ENCODE peak calls at places on chromosomes 3 and 15, in seven cellular contexts. One of them, this sample, is unnamed.

GRCh38 chr3:47159153-47159552 is 4.8 kb downstream of the SETD2 start:
- DNase-seq in sigmoid colon: no peak
- DNase-seq in HCT116: no peak
- DNase-seq in transverse colon: no peak
- DNase-seq in stomach: no peak
- DNase-seq in tibial nerve: no peak
- DNase-seq in gastrocnemius medialis: no peak
- DNase-seq in this sample: no peak

GRCh38 chr3:36483709-36484108 is 103.4 kb downstream of the STAC start:
- DNase-seq in gastrocnemius medialis: no peak
- DNase-seq in stomach: no peak
- DNase-seq in sigmoid colon: no peak
- DNase-seq in tibial nerve: no peak
- DNase-seq in HCT116: no peak
- DNase-seq in transverse colon: no peak
- DNase-seq in this sample: no peak

GRCh38 chr3:46565607-46566039 is 479 bp downstream of the LRRC2 start:
- DNase-seq in transverse colon: no peak
- DNase-seq in sigmoid colon: no peak
- DNase-seq in tibial nerve: no peak
- DNase-seq in stomach: no peak
- DNase-seq in HCT116: no peak
- DNase-seq in gastrocnemius medialis: peak; percentile 90
- DNase-seq in this sample: no peak

GRCh38 chr3:46396129-46396528 is 10.7 kb downstream of the CCR5AS start:
- DNase-seq in tibial nerve: no peak
- DNase-seq in sigmoid colon: no peak
- DNase-seq in HCT116: no peak
- DNase-seq in gastrocnemius medialis: no peak
- DNase-seq in transverse colon: no peak
- DNase-seq in stomach: no peak
- DNase-seq in this sample: no peak

GRCh38 chr15:31501536-31502157 is 175.0 kb downstream of the KLF13 start:
- DNase-seq in sigmoid colon: no peak
- DNase-seq in gastrocnemius medialis: no peak
- DNase-seq in HCT116: no peak
- DNase-seq in transverse colon: no peak
- DNase-seq in stomach: no peak
- DNase-seq in tibial nerve: no peak
- DNase-seq in this sample: peak; percentile 16

GRCh38 chr3:108130705-108131104 is 39.9 kb upstream of the CD47 start:
- DNase-seq in stomach: no peak
- DNase-seq in tibial nerve: no peak
- DNase-seq in transverse colon: no peak
- DNase-seq in sigmoid colon: no peak
- DNase-seq in gastrocnemius medialis: no peak
- DNase-seq in HCT116: no peak
- DNase-seq in this sample: no peak

GRCh38 chr3:191901746-191902145 is 440.8 kb downstream of the PYDC2 start:
- DNase-seq in HCT116: no peak
- DNase-seq in gastrocnemius medialis: no peak
- DNase-seq in transverse colon: no peak
- DNase-seq in tibial nerve: no peak
- DNase-seq in sigmoid colon: no peak
- DNase-seq in stomach: no peak
- DNase-seq in this sample: no peak

GRCh38 chr3:18649666-18650363 is 224.7 kb upstream of the SATB1 start:
- DNase-seq in transverse colon: no peak
- DNase-seq in HCT116: no peak
- DNase-seq in tibial nerve: no peak
- DNase-seq in stomach: no peak
- DNase-seq in sigmoid colon: no peak
- DNase-seq in gastrocnemius medialis: no peak
- DNase-seq in this sample: no peak

GRCh38 chr3:5607581-5607980 is 420.1 kb downstream of the EDEM1 start:
- DNase-seq in transverse colon: no peak
- DNase-seq in HCT116: no peak
- DNase-seq in sigmoid colon: no peak
- DNase-seq in tibial nerve: no peak
- DNase-seq in gastrocnemius medialis: no peak
- DNase-seq in stomach: no peak
- DNase-seq in this sample: no peak

GRCh38 chr3:119672791-119673190 is 4.4 kb downstream of the COX17 start:
- DNase-seq in HCT116: no peak
- DNase-seq in gastrocnemius medialis: no peak
- DNase-seq in tibial nerve: no peak
- DNase-seq in sigmoid colon: no peak
- DNase-seq in stomach: no peak
- DNase-seq in transverse colon: no peak
- DNase-seq in this sample: no peak

DNA sequence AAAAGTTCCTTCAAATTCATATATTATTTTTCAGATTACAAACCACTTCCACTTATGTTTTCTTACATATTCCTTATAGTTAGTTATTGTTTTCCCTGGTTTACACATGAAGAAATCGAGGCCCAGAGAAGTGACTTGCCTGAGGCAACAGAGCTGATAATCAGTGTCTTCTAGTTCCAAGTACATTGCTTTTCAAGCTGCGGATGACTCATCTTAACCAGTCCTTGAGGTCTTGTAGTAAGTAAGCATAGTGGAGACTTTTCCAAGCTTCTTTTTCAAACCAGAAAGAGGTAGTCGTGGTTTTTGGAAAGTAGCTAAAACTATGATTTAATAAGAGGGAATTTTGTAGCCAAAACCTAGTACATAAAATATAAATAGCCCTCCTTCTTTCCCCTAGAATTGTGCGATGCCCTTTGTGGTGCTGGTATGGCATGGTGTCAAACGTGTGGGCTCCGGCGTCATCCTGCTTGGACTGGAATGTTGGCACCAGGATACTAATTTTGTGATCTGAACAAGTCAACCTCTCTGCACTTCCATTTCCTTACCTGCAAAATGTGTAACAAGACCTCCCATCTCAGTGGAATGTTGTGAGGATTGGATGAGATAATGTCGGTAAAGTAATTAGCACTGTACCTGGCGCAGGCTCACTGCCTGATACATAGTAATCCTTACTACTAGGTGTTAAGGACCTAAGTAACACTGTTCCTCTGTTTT is 19.0 kb upstream of the DLG1 start:
- DNase-seq in HCT116: peak; percentile 72
- DNase-seq in gastrocnemius medialis: no peak
- DNase-seq in transverse colon: no peak
- DNase-seq in tibial nerve: no peak
- DNase-seq in sigmoid colon: no peak
- DNase-seq in stomach: no peak
- DNase-seq in this sample: peak; percentile 64
- H3K4me3 ChIP-seq in HCT116: peak overlapping the region; percentile 26
- H3K4me3 ChIP-seq in gastrocnemius medialis: no peak overlapping the region
- H3K4me3 ChIP-seq in transverse colon: no peak overlapping the region
- H3K4me3 ChIP-seq in tibial nerve: no peak overlapping the region
- H3K4me3 ChIP-seq in sigmoid colon: no peak overlapping the region
- H3K4me3 ChIP-seq in stomach: no peak overlapping the region
- H3K4me3 ChIP-seq in this sample: no peak overlapping the region

DNA sequence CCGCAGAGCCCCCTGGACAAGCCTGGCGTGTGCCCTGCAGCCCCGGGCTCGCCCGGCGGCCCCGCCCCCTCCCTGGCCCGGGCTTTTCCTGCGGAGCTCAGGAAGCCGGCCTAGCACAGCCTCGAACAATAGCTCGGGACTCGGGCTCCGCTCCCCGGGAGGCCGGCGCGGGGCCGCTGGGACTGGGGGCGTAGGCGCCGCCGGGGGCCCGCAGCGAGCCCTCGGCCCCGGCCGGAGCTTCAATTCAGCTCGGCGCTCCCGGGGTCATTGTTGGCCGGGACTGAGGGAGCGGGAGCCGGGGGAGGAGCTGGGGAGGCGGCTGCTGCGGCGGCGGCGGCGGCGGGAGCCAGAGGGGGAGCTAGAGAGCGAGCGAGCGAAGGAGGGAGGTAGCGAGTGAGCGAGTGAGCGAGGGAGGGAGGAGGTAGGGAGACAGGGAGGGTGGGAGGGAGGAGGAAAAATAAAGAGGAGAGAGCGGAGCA is 41.0 kb upstream of the ROPN1 start:
- DNase-seq in transverse colon: peak; percentile 90
- DNase-seq in sigmoid colon: peak; percentile 91
- DNase-seq in HCT116: peak; percentile 28
- DNase-seq in gastrocnemius medialis: peak; percentile 73
- DNase-seq in stomach: peak; percentile 84
- DNase-seq in tibial nerve: peak; percentile 80
- DNase-seq in this sample: peak; percentile 88
- TF ChIP-seq POLR2A in transverse colon: no peak
- TF ChIP-seq POLR2A in sigmoid colon: no peak
- TF ChIP-seq POLR2A in HCT116: no peak
- TF ChIP-seq POLR2A in gastrocnemius medialis: peak; percentile 6
- TF ChIP-seq POLR2A in stomach: no peak
- TF ChIP-seq POLR2A in tibial nerve: no peak
- TF ChIP-seq POLR2A in this sample: no peak

GRCh38 chr15:63075072-63075995 is 32.8 kb downstream of the TPM1 start:
- DNase-seq in stomach: no peak
- DNase-seq in sigmoid colon: peak; percentile 81
- DNase-seq in tibial nerve: no peak
- DNase-seq in transverse colon: no peak
- DNase-seq in HCT116: no peak
- DNase-seq in gastrocnemius medialis: no peak
- DNase-seq in this sample: no peak
- H3K4me3 ChIP-seq in stomach: no peak overlapping the region
- H3K4me3 ChIP-seq in sigmoid colon: peak overlapping the region; percentile 2
- H3K4me3 ChIP-seq in tibial nerve: no peak overlapping the region
- H3K4me3 ChIP-seq in transverse colon: no peak overlapping the region
- H3K4me3 ChIP-seq in HCT116: no peak overlapping the region
- H3K4me3 ChIP-seq in gastrocnemius medialis: no peak overlapping the region
- H3K4me3 ChIP-seq in this sample: no peak overlapping the region

GRCh38 chr3:136992091-136992490 is 34.3 kb downstream of the IL20RB start:
- DNase-seq in stomach: no peak
- DNase-seq in gastrocnemius medialis: no peak
- DNase-seq in sigmoid colon: no peak
- DNase-seq in HCT116: no peak
- DNase-seq in tibial nerve: no peak
- DNase-seq in transverse colon: no peak
- DNase-seq in this sample: no peak

GRCh38 chr3:136990826-136991225 is 33.0 kb downstream of the IL20RB start:
- DNase-seq in gastrocnemius medialis: no peak
- DNase-seq in tibial nerve: no peak
- DNase-seq in transverse colon: no peak
- DNase-seq in stomach: no peak
- DNase-seq in sigmoid colon: no peak
- DNase-seq in HCT116: no peak
- DNase-seq in this sample: no peak

GRCh38 chr3:136995652-136996051 is 37.9 kb downstream of the IL20RB start:
- DNase-seq in stomach: no peak
- DNase-seq in tibial nerve: no peak
- DNase-seq in HCT116: no peak
- DNase-seq in gastrocnemius medialis: no peak
- DNase-seq in transverse colon: no peak
- DNase-seq in sigmoid colon: no peak
- DNase-seq in this sample: no peak

GRCh38 chr3:136989781-136990524 is 32.2 kb downstream of the IL20RB start:
- DNase-seq in gastrocnemius medialis: no peak
- DNase-seq in HCT116: no peak
- DNase-seq in sigmoid colon: no peak
- DNase-seq in tibial nerve: no peak
- DNase-seq in stomach: no peak
- DNase-seq in transverse colon: peak; percentile 35
- DNase-seq in this sample: no peak

DNA sequence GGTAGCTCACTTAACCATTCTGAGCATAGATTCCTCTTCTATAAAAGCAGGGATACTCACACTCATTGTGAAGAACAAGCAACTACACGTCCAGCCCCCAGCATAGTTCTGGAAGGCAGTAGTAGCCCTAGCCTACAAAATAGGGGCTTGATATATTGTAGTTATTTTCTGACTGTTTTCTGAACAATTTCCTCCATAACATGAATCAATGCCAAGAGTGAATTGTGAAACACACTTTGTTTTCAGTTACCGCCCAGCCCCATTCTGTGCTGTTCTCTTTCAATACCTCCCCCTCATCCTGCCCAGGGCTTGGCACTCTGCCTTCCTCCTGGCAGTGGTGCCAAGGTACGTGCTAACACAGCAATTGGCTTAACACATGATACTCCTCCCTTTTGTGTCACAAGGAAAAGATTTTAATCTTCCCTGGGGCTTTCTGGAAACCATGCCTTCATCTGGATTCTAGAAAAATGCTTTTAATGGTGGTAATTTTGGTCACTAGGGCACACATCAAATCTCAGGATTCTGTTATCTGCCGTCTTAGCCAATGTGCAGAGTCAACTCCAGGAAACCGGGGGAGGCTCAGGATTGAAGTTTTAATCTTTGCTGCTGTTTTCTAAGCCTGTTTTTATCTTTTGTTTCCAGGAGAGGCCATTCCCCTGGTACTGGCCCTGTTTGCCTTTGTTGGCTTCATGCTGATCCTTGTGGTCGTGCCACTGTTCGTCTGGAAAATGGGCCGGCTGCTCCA is 37.2 kb downstream of the IL20RB start:
- DNase-seq in tibial nerve: peak; percentile 83
- DNase-seq in sigmoid colon: peak; percentile 93
- DNase-seq in stomach: peak; percentile 89
- DNase-seq in HCT116: no peak
- DNase-seq in gastrocnemius medialis: peak; percentile 77
- DNase-seq in transverse colon: peak; percentile 92
- DNase-seq in this sample: peak; percentile 96
- TF ChIP-seq POLR2A in tibial nerve: no peak
- TF ChIP-seq POLR2A in sigmoid colon: no peak
- TF ChIP-seq POLR2A in stomach: no peak
- TF ChIP-seq POLR2A in HCT116: no peak
- TF ChIP-seq POLR2A in gastrocnemius medialis: no peak
- TF ChIP-seq POLR2A in transverse colon: no peak
- TF ChIP-seq POLR2A in this sample: no peak

GRCh38 chr3:130746296-130747039 is at the start of gene PIK3R4:
- DNase-seq in transverse colon: peak; percentile 96
- DNase-seq in sigmoid colon: peak; percentile 97
- DNase-seq in stomach: peak; percentile 94
- DNase-seq in HCT116: peak; percentile 98
- DNase-seq in gastrocnemius medialis: peak; percentile 91
- DNase-seq in tibial nerve: peak; percentile 99
- DNase-seq in this sample: peak; percentile 95

GRCh38 chr3:130743354-130743753 is 3.3 kb downstream of the PIK3R4 start:
- DNase-seq in sigmoid colon: no peak
- DNase-seq in transverse colon: no peak
- DNase-seq in HCT116: no peak
- DNase-seq in gastrocnemius medialis: no peak
- DNase-seq in stomach: no peak
- DNase-seq in tibial nerve: no peak
- DNase-seq in this sample: no peak

GRCh38 chr3:130748981-130749380 is 2.4 kb upstream of the PIK3R4 start:
- DNase-seq in HCT116: no peak
- DNase-seq in sigmoid colon: no peak
- DNase-seq in stomach: no peak
- DNase-seq in transverse colon: no peak
- DNase-seq in gastrocnemius medialis: no peak
- DNase-seq in tibial nerve: no peak
- DNase-seq in this sample: no peak

GRCh38 chr3:130748520-130748919 is 1.9 kb upstream of the PIK3R4 start:
- DNase-seq in stomach: no peak
- DNase-seq in sigmoid colon: no peak
- DNase-seq in HCT116: no peak
- DNase-seq in gastrocnemius medialis: no peak
- DNase-seq in transverse colon: no peak
- DNase-seq in tibial nerve: no peak
- DNase-seq in this sample: no peak
- H3K4me3 ChIP-seq in stomach: peak overlapping the region; percentile 67
- H3K4me3 ChIP-seq in sigmoid colon: peak overlapping the region; percentile 75
- H3K4me3 ChIP-seq in HCT116: peak overlapping the region; percentile 88
- H3K4me3 ChIP-seq in gastrocnemius medialis: no peak overlapping the region
- H3K4me3 ChIP-seq in transverse colon: no peak overlapping the region
- H3K4me3 ChIP-seq in tibial nerve: no peak overlapping the region
- H3K4me3 ChIP-seq in this sample: no peak overlapping the region